ENCODE peak calls at places on chromosomes 5 and 9, in eight cellular contexts. E is stomach, U is GM12878, M is ovary, D is HepG2, H is upper lobe of left lung, F is A549, Q is tibial nerve. N is an unnamed sample.
A peak's percentile ranks its signal among the peaks of the same experiment; 100 is the strongest.

GRCh38 chr5:171121638-171122037 is 187.4 kb upstream of the TLX3 start:
- DNase-seq in E (no peak), U (no peak), M (no peak), D (no peak), H (no peak), F (no peak), Q (no peak), N (no peak)

GRCh38 chr5:69265931-69266330 is 31.2 kb downstream of the CDK7 start:
- DNase-seq in E (no peak), U (no peak), M (no peak), D (peak; percentile 15), H (peak; percentile 66), F (peak; percentile 43), Q (no peak), N (no peak)

GRCh38 chr5:165920655-165921054 is 2370.8 kb upstream of the WWC1 start:
- DNase-seq in E (no peak), U (no peak), M (no peak), D (no peak), H (no peak), F (no peak), Q (no peak), N (no peak)

GRCh38 chr5:1545126-1545797 is 21.5 kb upstream of the LPCAT1 start:
- DNase-seq in E (no peak), U (no peak), M (no peak), D (no peak), H (no peak), F (no peak), Q (no peak), N (no peak)

GRCh38 chr5:42545038-42545437 is 121.8 kb downstream of the GHR start:
- DNase-seq in E (no peak), U (no peak), M (no peak), D (no peak), H (no peak), F (no peak), Q (no peak), N (no peak)

GRCh38 chr5:11319851-11320580 is 559.0 kb upstream of the DAP start:
- DNase-seq in E (no peak), U (no peak), M (no peak), D (peak; percentile 10), H (no peak), F (no peak), Q (no peak), N (no peak)

GRCh38 chr5:65926276-65926761 is at the start of gene ERBIN:
- DNase-seq in E (peak; percentile 87), U (no peak), M (peak; percentile 85), D (peak; percentile 41), H (peak; percentile 94), F (peak; percentile 73), Q (peak; percentile 59), N (peak; percentile 90)

GRCh38 chr5:20102291-20102690 is 114.3 kb upstream of the CDH18 start:
- DNase-seq in E (no peak), U (no peak), M (no peak), D (no peak), H (no peak), F (no peak), Q (no peak), N (no peak)

GRCh38 chr9:132164604-132165362 is 2.9 kb downstream of the NTNG2 start:
- DNase-seq in E (no peak), U (no peak), M (no peak), D (peak; percentile 12), H (no peak), F (no peak), Q (no peak), N (peak; percentile 15)

GRCh38 chr5:113153512-113154097 is 177.0 kb downstream of the DCP2 start:
- DNase-seq in E (no peak), U (no peak), M (peak; percentile 40), D (no peak), H (no peak), F (no peak), Q (no peak), N (no peak)

GRCh38 chr5:55456216-55456895 is 78.4 kb downstream of the PLPP1 start:
- DNase-seq in E (no peak), U (no peak), M (no peak), D (no peak), H (no peak), F (no peak), Q (no peak), N (no peak)

GRCh38 chr5:150045512-150045911 is 40.8 kb downstream of the CSF1R start:
- DNase-seq in E (no peak), U (no peak), M (no peak), D (no peak), H (no peak), F (no peak), Q (no peak), N (no peak)

GRCh38 chr9:33840381-33840780 is 23.4 kb downstream of the UBE2R2 start:
- DNase-seq in E (no peak), U (no peak), M (no peak), D (no peak), H (no peak), F (no peak), Q (no peak), N (no peak)

DNA sequence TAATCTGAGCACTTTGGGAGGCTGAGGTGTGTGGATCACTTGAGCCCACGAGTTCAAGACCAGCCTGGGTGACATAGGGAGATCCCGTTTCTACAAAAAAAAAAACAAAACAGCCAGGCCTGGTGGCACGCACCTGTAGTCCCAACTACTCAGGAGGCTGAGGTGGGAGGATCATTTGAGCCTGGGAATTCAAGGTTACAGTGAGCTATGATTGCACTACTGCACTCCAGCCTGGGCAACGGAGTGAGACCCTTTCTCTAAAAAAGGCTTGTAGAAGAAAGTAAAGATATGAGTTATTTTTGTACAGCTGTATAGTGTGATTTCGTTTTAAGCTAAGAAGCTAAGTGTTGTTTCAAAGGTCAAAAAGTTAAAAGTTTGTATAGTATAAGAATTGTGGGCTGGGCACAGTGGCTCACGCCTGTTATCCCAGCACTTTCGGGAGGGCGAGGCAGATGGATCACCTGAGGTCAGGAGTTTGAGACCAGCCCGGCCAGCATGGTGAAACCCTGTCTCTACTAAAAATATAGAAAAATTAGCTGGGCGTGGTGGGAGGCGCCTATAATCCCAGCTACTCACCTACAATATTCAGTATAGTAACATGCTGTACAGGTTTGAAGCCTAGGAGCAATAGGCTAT is 18.8 kb downstream of the UBE2R2 start:
- DNase-seq in E (no peak), U (no peak), M (no peak), D (no peak), H (no peak), F (no peak), Q (no peak), N (no peak)
- TF ChIP-seq EP300 in E (no peak), U (no peak), M (no peak), D (no peak), H (no peak), F (no peak), Q (no peak), N (no peak)

GRCh38 chr9:101417977-101418376 is 17.6 kb downstream of the ALDOB start:
- DNase-seq in E (no peak), U (no peak), M (no peak), D (no peak), H (no peak), F (no peak), Q (no peak), N (no peak)

GRCh38 chr9:101417389-101417788 is 18.2 kb downstream of the ALDOB start:
- DNase-seq in E (no peak), U (no peak), M (no peak), D (no peak), H (no peak), F (no peak), Q (no peak), N (no peak)

GRCh38 chr9:101415578-101415977 is 16.9 kb downstream of the ZNF189 start:
- DNase-seq in E (no peak), U (no peak), M (no peak), D (no peak), H (no peak), F (no peak), Q (no peak), N (no peak)

GRCh38 chr9:101419863-101420262 is 15.7 kb downstream of the ALDOB start:
- DNase-seq in E (no peak), U (no peak), M (no peak), D (no peak), H (no peak), F (no peak), Q (no peak), N (no peak)

DNA sequence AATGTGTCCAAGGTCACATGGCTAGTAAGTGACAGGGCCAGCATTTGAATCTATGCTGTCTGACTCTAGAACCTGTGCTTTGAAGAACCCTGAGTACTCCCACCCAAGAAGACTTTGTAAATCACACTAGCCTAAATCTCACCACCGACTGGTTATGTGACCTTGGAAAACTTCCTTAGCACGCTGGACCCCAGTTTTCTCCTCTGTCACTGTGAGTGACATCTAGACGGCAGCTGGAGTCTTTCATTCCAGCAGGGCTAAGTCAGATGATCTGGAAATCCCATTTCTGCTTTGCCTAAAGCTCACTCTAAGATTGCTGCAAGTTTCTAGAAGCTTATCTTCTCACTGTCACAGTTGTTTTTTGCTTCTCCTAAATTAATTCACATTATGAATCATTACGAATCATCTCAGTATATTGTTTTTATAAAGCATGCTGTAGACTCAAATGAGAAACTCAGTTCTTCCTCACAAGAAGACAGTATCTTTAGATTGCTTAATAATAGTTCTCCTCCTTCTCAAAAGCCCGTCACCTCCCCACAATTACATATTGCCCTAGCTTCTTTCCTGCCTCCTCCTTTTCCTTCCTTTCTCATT is 17.0 kb downstream of the ALDOB start:
- DNase-seq in E (no peak), U (no peak), M (no peak), D (no peak), H (no peak), F (no peak), Q (no peak), N (no peak)
- H3K27ac ChIP-seq in E (no peak overlapping the region), U (no peak overlapping the region), M (no peak overlapping the region), D (no peak overlapping the region), H (no peak overlapping the region), F (no peak overlapping the region), Q (no peak overlapping the region), N (no peak overlapping the region)

DNA sequence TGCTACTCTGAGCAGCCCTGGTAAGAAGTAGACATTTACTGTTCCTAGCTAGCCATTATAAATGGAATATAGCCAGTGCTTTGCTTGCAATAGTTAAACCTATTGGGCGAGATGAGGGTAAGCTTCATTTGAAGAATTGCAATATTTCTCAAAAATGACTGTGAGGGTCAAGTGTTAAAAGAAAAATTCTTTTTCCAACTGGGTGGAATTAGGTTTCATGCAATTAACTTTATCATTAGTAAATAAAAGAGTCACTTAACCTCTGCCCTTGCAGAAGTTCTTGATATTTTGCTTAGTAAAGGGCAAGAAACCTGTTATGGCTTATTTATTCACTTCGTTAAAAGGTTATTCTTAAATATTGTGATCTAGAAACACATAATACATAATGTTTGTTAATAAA is 370.3 kb downstream of the CSNK1G3 start:
- DNase-seq in E (no peak), U (no peak), M (no peak), D (no peak), H (no peak), F (no peak), Q (no peak), N (no peak)
- TF ChIP-seq EP300 in E (no peak), U (no peak), M (no peak), D (no peak), H (no peak), F (no peak), Q (no peak), N (no peak)

GRCh38 chr9:91001146-91001611 is 199.6 kb downstream of the SYK start:
- DNase-seq in E (peak; percentile 39), U (no peak), M (no peak), D (no peak), H (no peak), F (peak; percentile 70), Q (no peak), N (no peak)
- H3K27ac ChIP-seq in E (no peak overlapping the region), U (no peak overlapping the region), M (no peak overlapping the region), D (no peak overlapping the region), H (no peak overlapping the region), F (peak overlapping the region; percentile 47), Q (no peak overlapping the region), N (no peak overlapping the region)

N was measured in transverse colon.